ENCODE peak calls at places on chromosomes 7 and 10, in nine cellular contexts. S is activated T-cell treated with anti-CD3 and anti-CD28 coated beads for 1 hour; R is stimulated activated CD4-positive, alpha-beta T cell treated with anti-CD3 and anti-CD28 coated beads, Interleukin-2, amount 100 ng/mL, for 24 hours; B is GM12865; E is type B pancreatic cell; D is fibroblast of gingiva; L is tibial nerve; I is DMS153; Z is AG09309. J is an unnamed sample.

GRCh38 chr10:43113201-43113893 is 24.9 kb upstream of the CSGALNACT2 start:
- DNase-seq in S (no peak), R (no peak), B (no peak), E (no peak), D (no peak), L (no peak), I (no peak), Z (no peak), J (no peak)

GRCh38 chr10:133285217-133285616 is 8.5 kb upstream of the ADAM8 start:
- DNase-seq in S (no peak), R (no peak), B (no peak), E (no peak), D (no peak), L (no peak), I (no peak), Z (no peak), J (no peak)

GRCh38 chr10:25157650-25158049 is 17.2 kb upstream of the GPR158 start:
- DNase-seq in S (no peak), R (no peak), B (no peak), E (no peak), D (no peak), L (no peak), I (no peak), Z (no peak), J (no peak)

GRCh38 chr7:135527025-135527424 is 17.1 kb upstream of the CNOT4 start:
- DNase-seq in S (no peak), R (no peak), B (no peak), E (no peak), D (no peak), L (no peak), I (no peak), Z (no peak), J (no peak)

GRCh38 chr10:103493362-103493871 is at the start of gene NEURL1:
- DNase-seq in S (no peak), R (peak), B (peak), E (no peak), D (no peak), L (no peak), I (no peak), Z (no peak), J (no peak)

GRCh38 chr7:70387197-70387596 is 744.7 kb upstream of the GALNT17 start:
- DNase-seq in S (no peak), R (no peak), B (no peak), E (no peak), D (no peak), L (no peak), I (no peak), Z (no peak), J (no peak)

GRCh38 chr7:2626498-2627117 is 5.2 kb upstream of the TTYH3 start:
- DNase-seq in S (no peak), R (no peak), B (no peak), E (no peak), D (peak), L (no peak), I (no peak), Z (peak), J (no peak)

GRCh38 chr10:130027716-130028464 is 63.8 kb upstream of the EBF3 start:
- DNase-seq in S (no peak), R (no peak), B (no peak), E (no peak), D (no peak), L (no peak), I (peak), Z (no peak), J (no peak)

GRCh38 chr10:61100882-61101281 is 156.9 kb upstream of the RHOBTB1 start:
- DNase-seq in S (no peak), R (no peak), B (no peak), E (no peak), D (no peak), L (no peak), I (no peak), Z (no peak), J (no peak)

GRCh38 chr7:156560075-156560474 is 80.5 kb upstream of the RNF32 start:
- DNase-seq in S (no peak), R (no peak), B (no peak), E (no peak), D (no peak), L (no peak), I (no peak), Z (no peak), J (no peak)

GRCh38 chr10:50322075-50322474 is 70.8 kb upstream of the ASAH2 start:
- DNase-seq in S (no peak), R (no peak), B (peak), E (no peak), D (peak), L (no peak), I (no peak), Z (no peak), J (no peak)

GRCh38 chr10:117594722-117595121 is 52.2 kb downstream of the EMX2 start:
- DNase-seq in S (no peak), R (no peak), B (no peak), E (no peak), D (no peak), L (no peak), I (no peak), Z (no peak), J (no peak)

GRCh38 chr7:142188159-142188558 is 69.7 kb downstream of the PRSS58 start:
- DNase-seq in S (no peak), R (no peak), B (peak), E (no peak), D (no peak), L (no peak), I (no peak), Z (no peak), J (no peak)

GRCh38 chr10:76581685-76582084 is 1055.9 kb downstream of the KCNMA1 start:
- DNase-seq in S (no peak), R (no peak), B (no peak), E (no peak), D (peak), L (no peak), I (peak), Z (no peak), J (no peak)

GRCh38 chr7:47290867-47291266 is 291.0 kb downstream of the TNS3 start:
- DNase-seq in S (no peak), R (no peak), B (no peak), E (no peak), D (no peak), L (no peak), I (no peak), Z (no peak), J (no peak)

GRCh38 chr10:124007102-124007772 is 86.2 kb downstream of the CHST15 start:
- DNase-seq in S (no peak), R (no peak), B (no peak), E (no peak), D (no peak), L (no peak), I (peak), Z (no peak), J (no peak)

GRCh38 chr7:55019329-55019690 is 493 bp downstream of the EGFR start:
- DNase-seq in S (no peak), R (peak), B (no peak), E (no peak), D (peak), L (peak), I (no peak), Z (no peak), J (no peak)

GRCh38 chr7:55192718-55193117 is 172.4 kb upstream of the LANCL2 start:
- DNase-seq in S (no peak), R (no peak), B (no peak), E (no peak), D (peak), L (no peak), I (peak), Z (peak), J (no peak)

GRCh38 chr7:117682681-117683385 is 190.4 kb downstream of the CTTNBP2 start:
- DNase-seq in S (no peak), R (no peak), B (no peak), E (no peak), D (no peak), L (no peak), I (no peak), Z (no peak), J (no peak)

GRCh38 chr7:150895809-150896208 is 43.5 kb downstream of the AOC1 start:
- DNase-seq in S (no peak), R (no peak), B (peak), E (no peak), D (no peak), L (no peak), I (no peak), Z (no peak), J (no peak)

GRCh38 chr7:12805518-12805928 is 118.1 kb downstream of the ARL4A start:
- DNase-seq in S (no peak), R (no peak), B (no peak), E (no peak), D (no peak), L (no peak), I (no peak), Z (no peak), J (no peak)

GRCh38 chr10:34217524-34217923 is 597.6 kb downstream of the PARD3 start:
- DNase-seq in S (no peak), R (no peak), B (no peak), E (no peak), D (no peak), L (no peak), I (no peak), Z (no peak), J (no peak)

GRCh38 chr7:129845178-129845971 is 107.4 kb downstream of the UBE2H start:
- DNase-seq in S (no peak), R (no peak), B (no peak), E (no peak), D (no peak), L (no peak), I (no peak), Z (no peak), J (no peak)

GRCh38 chr7:151101621-151102396 is 15.5 kb downstream of the AGAP3 start:
- DNase-seq in S (no peak), R (no peak), B (no peak), E (no peak), D (no peak), L (no peak), I (no peak), Z (no peak), J (no peak)

GRCh38 chr7:16908561-16908960 is 26.8 kb upstream of the AGR3 start:
- DNase-seq in S (no peak), R (no peak), B (no peak), E (no peak), D (no peak), L (no peak), I (no peak), Z (no peak), J (no peak)

GRCh38 chr7:78125884-78126283 is 327.3 kb downstream of the PHTF2 start:
- DNase-seq in S (no peak), R (no peak), B (no peak), E (no peak), D (peak), L (no peak), I (no peak), Z (peak), J (no peak)

GRCh38 chr7:25901658-25902057 is 250.3 kb upstream of the NFE2L3 start:
- DNase-seq in S (no peak), R (no peak), B (no peak), E (no peak), D (no peak), L (no peak), I (no peak), Z (no peak), J (no peak)

GRCh38 chr7:575425-576366 is 56.0 kb upstream of the PDGFA start:
- DNase-seq in S (no peak), R (no peak), B (no peak), E (no peak), D (no peak), L (no peak), I (no peak), Z (no peak), J (no peak)

GRCh38 chr10:29648983-29649268 is 14.2 kb upstream of the SVIL start:
- DNase-seq in S (no peak), R (no peak), B (no peak), E (no peak), D (peak), L (no peak), I (no peak), Z (no peak), J (no peak)

GRCh38 chr7:46007990-46008643 is 87.0 kb upstream of the IGFBP3 start:
- DNase-seq in S (no peak), R (no peak), B (no peak), E (no peak), D (peak), L (no peak), I (no peak), Z (no peak), J (no peak)

GRCh38 chr7:30865077-30865476 is 46.6 kb upstream of the AQP1 start:
- DNase-seq in S (no peak), R (no peak), B (no peak), E (no peak), D (no peak), L (no peak), I (no peak), Z (no peak), J (no peak)

J was measured in omental fat pad.